ENCODE peak calls at places on chromosomes 13 and 19, in five cellular contexts. W, P, A, Q and D are unnamed samples.

GRCh38 chr19:13979224-13979623 is 26.9 kb downstream of the RFX1 start:
- DNase-seq in Q (peak; percentile 51), W (no peak), P (no peak), A (peak; percentile 70), D (no peak)

GRCh38 chr19:12867120-12868099 is 13.8 kb downstream of the DNASE2 start:
- DNase-seq in W (peak; percentile 13), P (peak; percentile 73), Q (peak; percentile 94), A (peak; percentile 87), D (peak; percentile 37)

GRCh38 chr19:41545547-41545946 is 30.4 kb upstream of the CEACAM21 start:
- DNase-seq in Q (no peak), P (no peak), A (no peak), W (no peak), D (no peak)

GRCh38 chr19:22882797-22883196 is 50.7 kb downstream of the ZNF723 start:
- DNase-seq in W (peak; percentile 0), Q (peak; percentile 2), A (no peak), P (peak; percentile 26), D (peak; percentile 14)

GRCh38 chr19:30856376-30856775 is 484.2 kb downstream of the ZNF536 start:
- DNase-seq in Q (no peak), W (no peak), A (no peak), P (no peak), D (no peak)

GRCh38 chr13:74329978-74330377 is 195.8 kb upstream of the KLF12 start:
- DNase-seq in P (no peak), Q (no peak), A (no peak), W (no peak), D (no peak)

GRCh38 chr13:43573787-43574562 is 212.8 kb downstream of the ENOX1 start:
- DNase-seq in Q (no peak), P (no peak), W (no peak), A (no peak), D (no peak)

GRCh38 chr19:7971553-7972520 is 28.4 kb upstream of the TIMM44 start:
- DNase-seq in A (no peak), W (no peak), P (no peak), Q (no peak), D (no peak)

GRCh38 chr13:73496711-73497110 is 437.9 kb downstream of the KLF5 start:
- DNase-seq in Q (no peak), A (no peak), P (no peak), W (no peak), D (no peak)

GRCh38 chr19:3292958-3293529 is 68.6 kb downstream of the CELF5 start:
- DNase-seq in A (no peak), Q (no peak), P (no peak), W (no peak), D (no peak)